ENCODE peak calls at places on chromosomes 3 and 15, in eight cellular contexts. S is NCI-H524; I is stimulated activated CD4-positive, alpha-beta T cell treated with anti-CD3 and anti-CD28 coated beads, TNF-alpha, amount 100 ng/mL, for 48 hours; Q is right cardiac atrium; B is T-helper 9 cell; U is stomach; F is B cell; A is 8988T. W is an unnamed sample.

GRCh38 chr3:57060089-57060829 is at the start of gene SPATA12:
- DNase-seq in S (no peak), I (no peak), Q (peak; percentile 79), B (no peak), U (peak; percentile 76), F (no peak), A (peak; percentile 91), W (peak; percentile 90)

GRCh38 chr15:83287541-83288027 is 3.1 kb upstream of the BNC1 start:
- DNase-seq in S (no peak), I (no peak), Q (no peak), B (no peak), U (no peak), F (no peak), A (peak; percentile 34), W (peak; percentile 58)

GRCh38 chr3:43009547-43009946 is 30.4 kb downstream of the GASK1A start:
- DNase-seq in S (no peak), I (no peak), Q (no peak), B (no peak), U (no peak), F (no peak), A (no peak), W (no peak)

GRCh38 chr3:112642912-112643506 is 2.1 kb upstream of the CCDC80 start:
- DNase-seq in S (peak; percentile 82), I (peak; percentile 64), Q (peak; percentile 92), B (peak; percentile 70), U (peak; percentile 79), F (peak; percentile 82), A (peak; percentile 33), W (peak; percentile 88)

GRCh38 chr3:133383175-133383574 is 16.7 kb upstream of the BFSP2 start:
- DNase-seq in S (no peak), I (no peak), Q (no peak), B (no peak), U (peak; percentile 42), F (no peak), A (no peak), W (no peak)

GRCh38 chr3:31550452-31551251 is 17.9 kb downstream of the STT3B start:
- DNase-seq in S (no peak), I (no peak), Q (no peak), B (no peak), U (no peak), F (no peak), A (no peak), W (peak; percentile 49)

GRCh38 chr15:68385671-68386586 is 46.0 kb downstream of the ITGA11 start:
- DNase-seq in S (no peak), I (no peak), Q (peak; percentile 13), B (no peak), U (peak; percentile 5), F (no peak), A (no peak), W (no peak)

GRCh38 chr3:36792342-36792741 is 28.0 kb upstream of the DCLK3 start:
- DNase-seq in S (peak; percentile 50), I (no peak), Q (no peak), B (no peak), U (no peak), F (no peak), A (peak; percentile 34), W (no peak)

GRCh38 chr3:151856106-151856505 is 17.3 kb upstream of the SUCNR1 start:
- DNase-seq in S (no peak), I (no peak), Q (no peak), B (no peak), U (no peak), F (no peak), A (no peak), W (no peak)

GRCh38 chr15:33005582-33005981 is 188.9 kb downstream of the FMN1 start:
- DNase-seq in S (no peak), I (no peak), Q (no peak), B (no peak), U (no peak), F (no peak), A (no peak), W (no peak)

GRCh38 chr3:128152419-128153155 is 694 bp upstream of the EEFSEC start:
- DNase-seq in S (no peak), I (no peak), Q (no peak), B (peak; percentile 4), U (no peak), F (no peak), A (no peak), W (no peak)

GRCh38 chr3:107969994-107970896 is 120.6 kb downstream of the CD47 start:
- DNase-seq in S (no peak), I (no peak), Q (no peak), B (no peak), U (no peak), F (no peak), A (no peak), W (peak; percentile 46)

GRCh38 chr3:108118038-108118727 is 27.4 kb upstream of the CD47 start:
- DNase-seq in S (no peak), I (no peak), Q (no peak), B (no peak), U (no peak), F (no peak), A (no peak), W (no peak)